ENCODE peak calls at places on chromosomes 6 and 20, in four cellular contexts. H is sigmoid colon, N is astrocyte, A is foreskin fibroblast. V is an unnamed sample.

GRCh38 chr6:73565767-73566485 is 45.1 kb upstream of the EEF1A1 start:
- DNase-seq in H (no peak), N (peak; percentile 56), A (no peak), V (peak; percentile 42)

GRCh38 chr20:22920898-22921297 is 114.2 kb upstream of the SSTR4 start:
- DNase-seq in H (no peak), N (no peak), A (no peak), V (no peak)

GRCh38 chr20:46939031-46939430 is 44.4 kb downstream of the EYA2 start:
- DNase-seq in H (no peak), N (no peak), A (no peak), V (peak; percentile 33)

GRCh38 chr6:13863699-13864155 is 49.4 kb upstream of the MCUR1 start:
- DNase-seq in H (no peak), N (no peak), A (no peak), V (no peak)

GRCh38 chr6:153062516-153062915 is 60.0 kb upstream of the MTRF1L start:
- DNase-seq in H (no peak), N (no peak), A (no peak), V (no peak)

GRCh38 chr6:95790787-95791186 is 213.5 kb downstream of the MANEA start:
- DNase-seq in H (no peak), N (no peak), A (no peak), V (no peak)

GRCh38 chr6:30101939-30102700 is 10.8 kb downstream of the TRIM31 start:
- DNase-seq in H (peak; percentile 95), N (peak; percentile 56), A (peak; percentile 86), V (peak; percentile 82)

GRCh38 chr20:564195-564594 is 20.6 kb upstream of the CSNK2A1 start:
- DNase-seq in H (no peak), N (no peak), A (no peak), V (no peak)

GRCh38 chr6:30703821-30704220 is 13.0 kb upstream of the NRM start:
- DNase-seq in H (no peak), N (no peak), A (no peak), V (peak; percentile 63)

GRCh38 chr6:52570291-52570700 is 6.6 kb downstream of the TRAM2 start:
- DNase-seq in H (peak; percentile 88), N (peak; percentile 77), A (no peak), V (no peak)

GRCh38 chr20:63622732-63623131 is 4.2 kb downstream of the GMEB2 start:
- DNase-seq in H (no peak), N (no peak), A (no peak), V (no peak)

GRCh38 chr20:36548704-36549627 is 7.6 kb downstream of the MYL9 start:
- DNase-seq in H (peak; percentile 72), N (no peak), A (no peak), V (no peak)

GRCh38 chr6:128570439-128571063 is 50.2 kb upstream of the PTPRK start:
- DNase-seq in H (no peak), N (peak; percentile 39), A (no peak), V (no peak)

GRCh38 chr6:159919011-159919511 is 28.3 kb downstream of the MAS1 start:
- DNase-seq in H (no peak), N (peak; percentile 27), A (no peak), V (peak; percentile 72)

GRCh38 chr6:117326396-117326795 is 61.0 kb downstream of the VGLL2 start:
- DNase-seq in H (no peak), N (no peak), A (peak; percentile 4), V (no peak)

GRCh38 chr6:31559958-31560696 is 12.0 kb upstream of the LTA start:
- DNase-seq in H (peak; percentile 73), N (peak; percentile 46), A (peak; percentile 79), V (peak; percentile 76)

DNA sequence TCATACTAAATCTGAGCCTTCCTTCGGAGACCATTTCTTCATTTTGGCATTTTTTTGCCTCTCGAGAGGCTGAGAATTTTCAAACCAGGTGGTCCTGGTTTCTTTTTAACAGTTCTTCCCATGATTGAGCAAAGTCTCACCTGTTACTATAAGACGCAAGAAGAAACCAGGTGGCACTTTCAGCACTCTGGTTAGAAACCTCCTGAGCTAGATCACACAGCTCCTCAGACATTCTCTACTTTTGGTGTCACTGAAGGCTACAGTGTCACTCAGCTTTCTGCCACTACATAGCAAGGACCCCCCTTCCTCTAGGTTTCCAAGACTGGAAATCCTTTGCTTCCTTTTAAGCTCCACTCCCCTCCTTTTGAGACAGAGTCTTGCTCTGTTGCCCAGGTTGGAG is 7.3 kb downstream of the IFNGR1 start:
- DNase-seq in H (no peak), N (no peak), A (no peak), V (no peak)
- H3K4me3 ChIP-seq in H (no peak overlapping the region), N (no peak overlapping the region), A (no peak overlapping the region), V (no peak overlapping the region)

DNA sequence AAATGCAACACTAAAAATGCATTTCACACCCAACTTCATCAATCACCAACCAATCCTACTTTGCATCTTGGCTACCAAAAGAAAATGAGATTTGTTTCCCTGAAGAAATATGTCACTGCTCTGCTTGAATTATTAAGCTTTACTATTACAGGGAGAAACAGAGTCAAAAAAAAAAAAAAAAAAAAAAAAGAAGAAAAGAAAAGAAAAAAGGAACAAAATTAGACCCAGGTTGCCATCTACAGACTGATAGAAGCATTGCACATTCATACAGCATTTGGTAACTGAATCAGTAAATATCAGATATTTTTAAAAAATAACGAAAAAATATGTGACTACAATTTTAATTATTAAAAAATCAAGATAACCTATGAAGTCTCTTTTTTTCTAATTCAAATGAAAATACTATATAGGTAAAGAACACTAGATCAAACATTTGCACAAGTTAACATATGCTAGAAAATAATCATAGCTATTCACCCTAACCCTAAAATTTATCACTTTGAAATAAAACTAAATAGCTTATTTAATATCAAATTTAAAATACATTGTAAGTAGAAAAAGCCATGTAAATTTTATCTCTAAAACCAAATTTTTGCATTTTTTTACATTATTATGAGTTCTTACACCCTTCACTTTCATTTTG is 83.3 kb downstream of the DCDC2 start:
- DNase-seq in H (no peak), N (peak; percentile 1), A (no peak), V (peak; percentile 60)
- TF ChIP-seq CTCF in H (peak; percentile 33), N (peak; percentile 61), A (peak; percentile 51), V (peak; percentile 66)

DNA sequence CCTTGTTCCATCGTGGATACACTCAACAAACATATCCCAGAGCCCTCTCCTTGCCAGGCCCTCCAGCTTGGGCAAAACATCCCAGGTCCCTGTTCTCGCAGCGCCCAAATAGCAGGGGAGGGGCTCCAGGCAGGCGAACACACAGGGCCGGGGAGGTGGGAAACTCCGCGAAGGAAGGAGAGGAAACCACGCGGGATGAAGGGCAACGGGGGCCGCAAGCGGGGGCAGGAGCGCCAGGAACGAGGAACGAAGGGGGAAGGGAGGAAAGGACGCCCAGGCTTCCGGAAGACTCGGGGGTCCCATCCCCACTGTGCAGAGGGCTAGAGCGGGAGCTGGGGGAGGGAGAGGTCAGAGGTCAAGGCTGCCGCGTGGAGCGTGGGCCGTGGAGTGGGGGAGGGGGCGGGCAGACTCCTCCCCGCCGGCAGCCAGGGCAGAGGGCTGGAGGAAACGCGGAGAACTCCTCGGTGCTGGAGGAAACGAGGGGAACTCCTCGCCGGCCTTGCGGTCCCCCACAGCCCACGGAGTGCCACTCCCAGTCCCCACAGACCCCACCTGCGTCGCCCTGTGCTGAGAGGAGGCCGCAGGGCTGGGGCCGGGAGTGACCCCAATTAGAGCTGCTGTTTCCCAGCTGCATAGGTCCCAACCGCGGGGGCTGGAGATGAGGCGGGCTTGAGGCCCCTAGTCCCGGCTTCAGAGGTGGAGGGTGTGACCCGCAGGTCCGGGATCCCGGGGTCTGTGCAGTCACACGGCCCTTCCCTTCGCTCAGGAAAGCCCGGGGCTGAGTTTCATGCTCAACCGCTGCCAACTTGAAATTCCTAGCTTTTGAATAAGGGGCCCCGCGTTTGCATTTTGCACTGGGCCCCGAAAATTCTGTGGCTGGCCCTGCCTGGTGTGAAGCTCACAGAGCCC is 1.2 kb upstream of the RBM38 start:
- DNase-seq in H (peak; percentile 74), N (no peak), A (no peak), V (peak; percentile 36)
- H3K4me3 ChIP-seq in H (peak overlapping the region; percentile 47), N (no peak overlapping the region), A (peak overlapping the region; percentile 25), V (no peak overlapping the region)

DNA sequence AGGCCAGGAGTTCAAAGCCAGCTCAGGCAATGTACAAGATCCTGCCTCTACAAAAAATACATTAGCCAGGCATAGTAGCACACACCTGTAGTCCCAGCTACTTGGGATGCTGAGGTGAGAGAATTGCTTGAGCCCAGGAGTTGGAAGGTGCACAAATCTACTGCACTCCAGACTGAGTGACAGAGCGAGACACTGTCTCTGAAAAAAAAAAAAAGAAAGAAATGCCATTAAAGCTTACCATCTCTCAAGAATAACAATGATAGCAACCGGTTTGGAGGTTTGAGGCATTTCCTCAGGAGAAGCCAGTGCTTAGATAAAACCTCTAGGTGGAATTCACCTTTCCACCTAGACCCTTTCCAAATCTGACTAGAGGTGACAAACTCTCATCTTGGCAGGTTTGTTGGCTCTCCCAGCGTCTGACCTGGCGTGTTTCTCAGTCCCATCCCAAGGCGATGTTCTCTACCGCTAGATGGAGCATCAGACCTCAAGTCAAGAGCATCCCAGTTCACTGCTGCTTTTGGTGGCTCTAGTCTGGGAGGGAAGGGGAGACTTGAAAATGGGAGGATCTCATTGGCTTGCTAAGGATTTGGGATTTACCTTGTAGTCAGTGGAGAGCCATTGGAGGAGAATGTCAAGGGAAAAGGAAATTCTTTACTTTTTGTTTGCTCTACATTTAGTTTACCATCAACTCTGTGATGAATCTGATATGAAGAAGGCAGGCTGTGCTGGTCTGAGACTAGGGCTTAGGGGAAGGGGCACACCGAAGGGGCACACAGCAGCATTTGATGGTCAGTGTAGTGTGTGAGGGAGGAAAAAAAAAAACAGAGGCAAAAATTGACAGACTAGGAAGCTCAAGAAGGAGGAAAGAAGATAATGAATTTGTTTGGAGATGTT is 67.9 kb downstream of the NCOA7 start:
- DNase-seq in H (peak; percentile 67), N (peak; percentile 55), A (peak; percentile 60), V (peak; percentile 83)
- TF ChIP-seq CTCF in H (peak; percentile 39), N (peak; percentile 80), A (peak; percentile 92), V (peak; percentile 91)

GRCh38 chr6:23498013-23498412 is 628.0 kb upstream of the NRSN1 start:
- DNase-seq in H (no peak), N (peak; percentile 38), A (no peak), V (peak; percentile 68)

GRCh38 chr6:23499549-23499948 is 626.5 kb upstream of the NRSN1 start:
- DNase-seq in H (no peak), N (no peak), A (no peak), V (no peak)

GRCh38 chr6:23505021-23505420 is 621.0 kb upstream of the NRSN1 start:
- DNase-seq in H (no peak), N (peak; percentile 63), A (no peak), V (peak; percentile 28)

DNA sequence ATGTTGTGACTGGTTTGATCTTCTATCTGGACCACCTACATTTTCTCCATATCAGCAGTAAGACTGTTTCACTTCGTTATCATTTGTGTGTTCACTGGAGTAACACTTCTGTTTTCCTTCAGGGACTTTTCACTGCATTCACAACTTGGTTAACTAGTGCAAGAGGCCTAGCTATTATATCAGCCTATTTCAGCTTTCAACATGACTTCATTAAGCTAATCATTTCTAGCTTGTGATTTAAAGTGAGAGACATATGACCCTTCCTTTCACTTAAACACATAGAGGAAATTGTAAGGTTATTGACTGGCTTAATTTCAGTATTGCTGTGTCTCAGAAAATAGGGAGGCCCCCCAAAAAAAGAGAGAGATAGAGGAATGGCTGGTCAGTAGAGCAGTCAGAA is 622.8 kb upstream of the NRSN1 start:
- DNase-seq in H (no peak), N (no peak), A (no peak), V (no peak)
- H3K4me3 ChIP-seq in H (no peak overlapping the region), N (no peak overlapping the region), A (no peak overlapping the region), V (no peak overlapping the region)

GRCh38 chr20:61573415-61574305 is 321.6 kb downstream of the CDH4 start:
- DNase-seq in H (no peak), N (no peak), A (no peak), V (no peak)
- TF ChIP-seq CTCF in H (no peak), N (no peak), A (no peak), V (no peak)

V was measured in choroid plexus epithelial cell.